ENCODE peak calls at places on chromosomes 1 and 21, in four cellular contexts. L, E, Q and A are unnamed samples.
A peak's percentile ranks its signal among the peaks of the same experiment; 100 is the strongest.

GRCh38 chr1:181160322-181160721 is 71.8 kb downstream of the IER5 start:
- ATAC-seq in L (no peak), E (no peak), Q (peak; percentile 45), A (no peak)

GRCh38 chr1:32972814-32973428 is 8.3 kb upstream of the RNF19B start:
- ATAC-seq in Q (no peak), L (peak; percentile 85), E (peak; percentile 90), A (peak; percentile 89)

GRCh38 chr21:29237110-29238051 is 61.3 kb upstream of the BACH1 start:
- ATAC-seq in E (no peak), L (peak; percentile 51), Q (no peak), A (peak; percentile 48)

GRCh38 chr1:33482412-33482811 is 10.0 kb downstream of the ZSCAN20 start:
- ATAC-seq in E (no peak), L (no peak), Q (no peak), A (no peak)

GRCh38 chr1:10692401-10693021 is 103.9 kb downstream of the CASZ1 start:
- ATAC-seq in E (peak; percentile 39), Q (peak; percentile 56), L (peak; percentile 76), A (no peak)

GRCh38 chr21:14753466-14754258 is 207.5 kb upstream of the SAMSN1 start:
- ATAC-seq in E (no peak), L (no peak), Q (peak; percentile 69), A (no peak)

GRCh38 chr1:113804421-113805255 is 7.6 kb downstream of the RSBN1 start:
- ATAC-seq in Q (peak; percentile 89), L (no peak), E (peak; percentile 58), A (no peak)

GRCh38 chr1:204130989-204131892 is 20.6 kb downstream of the ETNK2 start:
- ATAC-seq in E (no peak), L (no peak), Q (no peak), A (no peak)

GRCh38 chr21:17736072-17736471 is 83.1 kb downstream of the C21orf91 start:
- ATAC-seq in L (no peak), Q (no peak), E (no peak), A (no peak)

GRCh38 chr1:13725714-13726175 is 25.8 kb downstream of the PRDM2 start:
- ATAC-seq in E (peak; percentile 91), L (no peak), Q (peak; percentile 69), A (no peak)

GRCh38 chr1:171663036-171663853 is 10.8 kb upstream of the MYOC start:
- ATAC-seq in Q (no peak), L (no peak), E (no peak), A (peak; percentile 78)

GRCh38 chr1:22711591-22712501 is 1.2 kb downstream of the EPHB2 start:
- ATAC-seq in E (peak; percentile 13), L (no peak), Q (no peak), A (no peak)

GRCh38 chr1:9133870-9134269 is 5.0 kb upstream of the GPR157 start:
- ATAC-seq in E (no peak), L (no peak), Q (no peak), A (no peak)

GRCh38 chr1:48019714-48020315 is 22.6 kb upstream of the TRABD2B start:
- ATAC-seq in Q (no peak), L (peak; percentile 34), E (no peak), A (peak; percentile 53)

GRCh38 chr1:192788184-192788583 is 20.7 kb upstream of the RGS2 start:
- ATAC-seq in E (no peak), L (peak; percentile 46), Q (peak; percentile 88), A (peak; percentile 83)

GRCh38 chr1:2108213-2108876 is 58.1 kb downstream of the PRKCZ start:
- ATAC-seq in L (no peak), E (peak; percentile 86), Q (peak; percentile 90), A (no peak)

GRCh38 chr1:8011016-8011415 is 15.1 kb downstream of the ERRFI1 start:
- ATAC-seq in L (peak; percentile 39), Q (no peak), E (no peak), A (no peak)

GRCh38 chr21:22993144-22993543 is 1994.9 kb downstream of the NCAM2 start:
- ATAC-seq in L (no peak), E (no peak), Q (no peak), A (no peak)

GRCh38 chr1:75764057-75764655 is 21.9 kb upstream of the RABGGTB start:
- ATAC-seq in E (no peak), L (no peak), Q (peak; percentile 89), A (no peak)

GRCh38 chr1:183622884-183623785 is 12.4 kb downstream of the ARPC5 start:
- ATAC-seq in E (peak; percentile 96), Q (peak; percentile 100), L (peak; percentile 86), A (peak; percentile 83)

GRCh38 chr1:15337656-15338402 is 71.9 kb upstream of the EFHD2 start:
- ATAC-seq in Q (peak; percentile 31), E (peak; percentile 90), L (peak; percentile 79), A (peak; percentile 79)

GRCh38 chr1:231973840-231974239 is 347.2 kb downstream of the DISC1 start:
- ATAC-seq in E (no peak), Q (no peak), L (no peak), A (no peak)

GRCh38 chr1:193157360-193157759 is 29.1 kb downstream of the B3GALT2 start:
- ATAC-seq in E (no peak), Q (peak; percentile 26), L (no peak), A (no peak)

GRCh38 chr1:56872597-56872996 is 18.0 kb downstream of the C8A start:
- ATAC-seq in Q (no peak), L (no peak), E (no peak), A (no peak)

GRCh38 chr1:37667023-37667769 is 25.1 kb upstream of the CDCA8 start:
- ATAC-seq in Q (peak; percentile 37), E (no peak), L (no peak), A (no peak)

GRCh38 chr1:92583821-92584760 is 97.4 kb upstream of the GFI1 start:
- ATAC-seq in Q (no peak), E (no peak), L (no peak), A (no peak)

GRCh38 chr1:65157546-65157941 is 9.5 kb downstream of the AK4 start:
- ATAC-seq in L (no peak), Q (no peak), E (no peak), A (no peak)

DNA sequence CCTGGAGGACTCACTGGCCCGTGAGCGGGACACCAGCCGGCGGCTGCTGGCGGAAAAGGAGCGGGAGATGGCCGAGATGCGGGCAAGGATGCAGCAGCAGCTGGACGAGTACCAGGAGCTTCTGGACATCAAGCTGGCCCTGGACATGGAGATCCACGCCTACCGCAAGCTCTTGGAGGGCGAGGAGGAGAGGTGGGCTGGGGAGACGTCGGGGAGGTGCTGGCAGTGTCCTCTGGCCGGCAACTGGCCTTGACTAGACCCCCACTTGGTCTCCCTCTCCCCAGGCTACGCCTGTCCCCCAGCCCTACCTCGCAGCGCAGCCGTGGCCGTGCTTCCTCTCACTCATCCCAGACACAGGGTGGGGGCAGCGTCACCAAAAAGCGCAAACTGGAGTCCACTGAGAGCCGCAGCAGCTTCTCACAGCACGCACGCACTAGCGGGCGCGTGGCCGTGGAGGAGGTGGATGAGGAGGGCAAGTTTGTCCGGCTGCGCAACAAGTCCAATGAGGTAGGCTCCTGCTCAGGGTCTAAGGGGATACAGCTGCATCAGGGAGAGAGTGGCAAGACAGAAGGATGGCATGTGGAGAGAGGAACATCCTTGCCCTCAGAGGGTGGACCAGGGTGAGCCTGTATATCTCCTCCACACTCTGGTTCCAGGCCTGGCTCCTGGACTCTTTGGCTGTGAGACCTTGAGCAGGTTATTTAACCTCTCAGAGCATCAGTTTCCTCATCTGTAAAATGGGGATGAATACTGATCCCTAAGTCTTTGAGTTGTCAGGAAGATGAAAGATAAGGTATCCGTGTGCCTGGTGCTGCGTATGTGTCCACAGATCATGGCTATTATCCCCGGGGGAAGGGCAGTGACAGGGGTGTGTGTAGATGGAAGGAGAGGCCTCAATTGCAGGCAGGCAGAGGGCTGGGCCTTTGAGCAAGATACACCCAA is 17.2 kb upstream of the SEMA4A start:
- ATAC-seq in Q (no peak), E (no peak), L (no peak), A (no peak)
- TF ChIP-seq POLR2AphosphoS5 in Q (peak; percentile 12), E (no peak), L (no peak), A (no peak)

GRCh38 chr1:161738627-161739287 is 10.8 kb upstream of the DUSP12 start:
- ATAC-seq in L (peak; percentile 81), E (peak; percentile 81), Q (peak; percentile 94), A (peak; percentile 45)
- TF ChIP-seq POLR2AphosphoS5 in L (peak; percentile 26), E (no peak), Q (no peak), A (no peak)

GRCh38 chr1:43206721-43207228 is 34.6 kb downstream of the CFAP57 start:
- ATAC-seq in Q (no peak), E (peak; percentile 98), L (peak; percentile 88), A (peak; percentile 83)
- TF ChIP-seq POLR2AphosphoS5 in Q (no peak), E (peak; percentile 74), L (no peak), A (no peak)

GRCh38 chr1:200740291-200741212 is 1.9 kb downstream of the CAMSAP2 start:
- ATAC-seq in E (no peak), L (no peak), Q (no peak), A (no peak)

GRCh38 chr1:200738348-200738732 is 353 bp upstream of the CAMSAP2 start:
- ATAC-seq in L (no peak), E (no peak), Q (no peak), A (no peak)

GRCh38 chr1:200738733-200739498 is at the start of gene CAMSAP2:
- ATAC-seq in L (peak; percentile 95), E (peak; percentile 87), Q (peak; percentile 95), A (peak; percentile 89)

GRCh38 chr1:200737647-200738296 is 921 bp upstream of the CAMSAP2 start:
- ATAC-seq in L (no peak), E (no peak), Q (no peak), A (no peak)

DNA sequence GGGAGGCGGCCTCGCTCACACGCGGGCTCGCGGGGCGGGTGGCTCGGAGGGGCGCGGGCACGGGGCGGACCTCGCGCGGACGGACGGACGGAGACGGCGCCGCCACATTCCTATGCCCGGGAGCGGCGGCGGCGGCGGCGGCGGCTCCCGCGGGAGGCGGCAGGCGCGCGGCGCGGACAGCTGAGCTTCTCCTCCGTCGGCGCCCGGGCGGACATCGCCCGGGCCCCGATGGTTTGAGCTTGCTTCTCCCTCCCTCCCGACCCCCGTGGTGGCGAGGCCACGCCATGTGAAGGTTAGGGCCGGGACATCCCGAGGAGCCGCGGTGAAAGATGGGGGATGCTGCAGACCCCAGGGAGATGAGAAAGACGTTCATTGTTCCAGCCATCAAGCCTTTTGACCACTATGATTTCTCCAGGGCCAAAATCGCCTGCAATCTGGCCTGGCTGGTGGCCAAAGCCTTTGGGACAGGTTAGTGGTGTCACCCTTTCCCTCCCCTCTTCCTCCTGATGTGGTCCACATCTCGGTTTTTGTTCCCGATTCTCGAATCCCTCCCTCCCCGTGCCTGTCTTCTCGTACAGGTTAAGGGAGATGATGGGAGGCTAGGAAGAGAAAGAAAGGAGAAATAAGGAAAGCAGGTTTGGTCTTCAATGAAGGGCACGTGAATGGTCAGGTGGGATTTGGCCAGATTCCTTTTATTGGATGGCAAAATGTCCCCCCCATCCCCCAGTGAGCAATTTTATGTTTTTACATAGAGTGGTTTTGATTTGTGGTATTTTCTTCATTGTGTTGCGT is 1.0 kb downstream of the CAMSAP2 start:
- ATAC-seq in L (no peak), Q (peak; percentile 56), E (no peak), A (peak; percentile 92)
- TF ChIP-seq POLR2AphosphoS5 in L (peak; percentile 67), Q (no peak), E (peak; percentile 17), A (peak; percentile 55)

GRCh38 chr1:227299238-227299637 is 19.1 kb downstream of the CDC42BPA start:
- ATAC-seq in Q (no peak), L (no peak), E (no peak), A (no peak)
- TF ChIP-seq POLR2AphosphoS5 in Q (no peak), L (no peak), E (no peak), A (no peak)

DNA sequence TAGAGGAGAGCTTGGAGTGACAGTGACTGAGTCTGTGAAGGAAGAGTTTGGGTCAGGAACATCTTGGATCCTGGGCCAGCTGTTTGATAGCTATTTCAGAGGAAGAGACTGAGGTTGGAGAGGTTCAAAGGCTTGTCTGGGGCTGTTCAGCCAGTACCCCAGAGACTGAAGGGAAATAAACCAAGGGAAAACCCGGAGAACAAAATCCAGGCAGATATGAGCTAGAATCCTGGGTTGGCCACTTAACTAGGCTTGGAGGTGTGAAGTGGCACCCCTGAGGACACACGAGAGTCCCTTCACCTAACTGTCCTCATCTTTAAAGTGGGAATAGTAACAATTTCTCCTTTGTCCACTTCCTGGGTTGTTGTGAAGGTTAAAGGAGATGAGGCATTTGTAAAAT is 23.1 kb upstream of the EPB41 start:
- ATAC-seq in Q (no peak), E (no peak), L (no peak), A (no peak)
- TF ChIP-seq POLR2AphosphoS5 in Q (no peak), E (no peak), L (no peak), A (no peak)